ENCODE peak calls at places on chromosomes 1 and 21, in nine cellular contexts. W is lower lobe of right lung, N is left ventricle myocardium inferior, X is endothelial cell, R is MCF 10A, P is GM10248, Z is heart right ventricle, F is thyroid gland, Y is WTC11. E is an unnamed sample.

GRCh38 chr1:203127672-203128611 is at the start of gene ADORA1:
- DNase-seq in W (peak), N (peak), X (peak), R (peak), P (no peak), Z (peak), F (peak), Y (peak), E (peak)

GRCh38 chr1:162470216-162470615 is 27.4 kb upstream of the UHMK1 start:
- DNase-seq in W (no peak), N (no peak), X (no peak), R (no peak), P (no peak), Z (no peak), F (no peak), Y (no peak), E (no peak)

GRCh38 chr21:25373126-25374082 is 233.9 kb downstream of the MRPL39 start:
- DNase-seq in W (no peak), N (no peak), X (no peak), R (no peak), P (no peak), Z (no peak), F (no peak), Y (peak), E (no peak)

GRCh38 chr1:149917590-149918144 is at the start of gene SV2A:
- DNase-seq in W (no peak), N (no peak), X (peak), R (no peak), P (peak), Z (peak), F (peak), Y (peak), E (peak)

GRCh38 chr1:108644984-108645383 is 15.9 kb downstream of the HENMT1 start:
- DNase-seq in W (peak), N (no peak), X (no peak), R (no peak), P (no peak), Z (no peak), F (peak), Y (no peak), E (no peak)

GRCh38 chr1:76503100-76503499 is 364.2 kb upstream of the ST6GALNAC5 start:
- DNase-seq in W (no peak), N (no peak), X (no peak), R (no peak), P (no peak), Z (no peak), F (no peak), Y (peak), E (no peak)

GRCh38 chr1:232634086-232634485 is 4.2 kb upstream of the SIPA1L2 start:
- DNase-seq in W (peak), N (peak), X (no peak), R (no peak), P (no peak), Z (no peak), F (peak), Y (no peak), E (no peak)

GRCh38 chr1:33372162-33372561 is 51.3 kb upstream of the A3GALT2 start:
- DNase-seq in W (no peak), N (no peak), X (no peak), R (no peak), P (no peak), Z (no peak), F (no peak), Y (no peak), E (no peak)

GRCh38 chr1:43366179-43366578 is 1.6 kb downstream of the ELOVL1 start:
- DNase-seq in W (peak), N (peak), X (peak), R (peak), P (no peak), Z (no peak), F (peak), Y (peak), E (no peak)

GRCh38 chr1:57447551-57447950 is 23.7 kb upstream of the DAB1 start:
- DNase-seq in W (no peak), N (no peak), X (no peak), R (no peak), P (no peak), Z (no peak), F (no peak), Y (no peak), E (no peak)

GRCh38 chr21:35034203-35034926 is 14.7 kb downstream of the RUNX1 start:
- DNase-seq in W (no peak), N (no peak), X (no peak), R (no peak), P (no peak), Z (no peak), F (no peak), Y (no peak), E (no peak)

GRCh38 chr1:66090863-66091457 is 298.3 kb downstream of the PDE4B start:
- DNase-seq in W (no peak), N (no peak), X (no peak), R (no peak), P (no peak), Z (no peak), F (no peak), Y (no peak), E (no peak)

GRCh38 chr1:156589546-156589945 is 2.0 kb upstream of the NAXE start:
- DNase-seq in W (no peak), N (no peak), X (no peak), R (no peak), P (no peak), Z (no peak), F (no peak), Y (no peak), E (no peak)

GRCh38 chr1:2585318-2586092 is 1.1 kb upstream of the PRXL2B start:
- DNase-seq in W (peak), N (peak), X (peak), R (peak), P (peak), Z (peak), F (peak), Y (no peak), E (peak)

GRCh38 chr1:36962991-36963390 is 71.3 kb downstream of the GRIK3 start:
- DNase-seq in W (no peak), N (no peak), X (no peak), R (no peak), P (no peak), Z (no peak), F (peak), Y (no peak), E (no peak)

GRCh38 chr1:108199231-108199657 is 899 bp downstream of the SLC25A24 start:
- DNase-seq in W (no peak), N (no peak), X (peak), R (peak), P (no peak), Z (no peak), F (no peak), Y (no peak), E (no peak)

GRCh38 chr1:225070972-225071371 is 141.5 kb downstream of the DNAH14 start:
- DNase-seq in W (no peak), N (no peak), X (no peak), R (no peak), P (no peak), Z (no peak), F (no peak), Y (no peak), E (no peak)

GRCh38 chr1:237018896-237019295 is 14.7 kb upstream of the MT1HL1 start:
- DNase-seq in W (no peak), N (no peak), X (no peak), R (no peak), P (no peak), Z (no peak), F (no peak), Y (no peak), E (no peak)

GRCh38 chr1:228344631-228345072 is 62.0 kb downstream of the TRIM11 start:
- DNase-seq in W (peak), N (peak), X (no peak), R (peak), P (no peak), Z (peak), F (peak), Y (no peak), E (peak)

GRCh38 chr1:161209790-161210409 is 5.2 kb upstream of the FCER1G start:
- DNase-seq in W (peak), N (peak), X (peak), R (peak), P (peak), Z (peak), F (peak), Y (peak), E (peak)

GRCh38 chr1:198206292-198206691 is 49.5 kb downstream of the NEK7 start:
- DNase-seq in W (no peak), N (no peak), X (no peak), R (no peak), P (no peak), Z (no peak), F (no peak), Y (no peak), E (no peak)
- TF ChIP-seq CTCF in W (no peak), N (peak), X (no peak), R (peak), P (no peak), Z (peak), F (no peak), Y (no peak), E (no peak)

GRCh38 chr1:6987940-6988339 is 202.7 kb downstream of the CAMTA1 start:
- DNase-seq in W (no peak), N (no peak), X (no peak), R (no peak), P (no peak), Z (no peak), F (no peak), Y (no peak), E (no peak)
- TF ChIP-seq CTCF in W (no peak), N (no peak), X (peak), R (no peak), P (no peak), Z (no peak), F (no peak), Y (no peak), E (peak)

DNA sequence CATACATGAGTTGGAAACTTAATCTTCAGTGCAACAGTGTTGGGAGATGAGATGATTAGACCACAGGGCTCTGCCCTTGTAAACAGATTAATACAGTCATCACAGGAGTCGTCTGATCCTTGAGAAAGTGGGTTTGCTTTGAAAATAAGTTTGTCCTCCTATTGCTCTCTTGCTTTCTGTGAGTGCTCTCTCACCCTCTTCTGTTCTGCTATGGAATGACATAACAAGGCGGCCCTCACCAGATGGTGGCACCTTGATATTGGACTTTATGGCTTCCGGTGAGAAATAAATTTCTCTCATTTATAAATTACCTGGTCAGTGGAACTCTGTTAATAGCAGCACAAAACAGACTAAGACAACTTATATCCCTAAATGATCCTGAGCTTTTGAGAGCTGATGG is 353.6 kb downstream of the BRINP3 start:
- DNase-seq in W (no peak), N (no peak), X (no peak), R (no peak), P (no peak), Z (no peak), F (no peak), Y (no peak), E (no peak)
- TF ChIP-seq CTCF in W (no peak), N (no peak), X (no peak), R (no peak), P (no peak), Z (no peak), F (no peak), Y (no peak), E (no peak)

GRCh38 chr1:15063346-15063745 is 90.2 kb upstream of the TMEM51 start:
- DNase-seq in W (no peak), N (no peak), X (no peak), R (no peak), P (no peak), Z (no peak), F (no peak), Y (no peak), E (no peak)

GRCh38 chr1:15064217-15064929 is 89.2 kb upstream of the TMEM51 start:
- DNase-seq in W (no peak), N (no peak), X (no peak), R (peak), P (no peak), Z (no peak), F (no peak), Y (no peak), E (no peak)

GRCh38 chr1:15063783-15064182 is 89.8 kb upstream of the TMEM51 start:
- DNase-seq in W (no peak), N (no peak), X (no peak), R (no peak), P (no peak), Z (no peak), F (no peak), Y (no peak), E (no peak)

GRCh38 chr1:15060104-15060503 is 93.4 kb upstream of the TMEM51 start:
- DNase-seq in W (no peak), N (no peak), X (no peak), R (no peak), P (no peak), Z (no peak), F (no peak), Y (no peak), E (no peak)

DNA sequence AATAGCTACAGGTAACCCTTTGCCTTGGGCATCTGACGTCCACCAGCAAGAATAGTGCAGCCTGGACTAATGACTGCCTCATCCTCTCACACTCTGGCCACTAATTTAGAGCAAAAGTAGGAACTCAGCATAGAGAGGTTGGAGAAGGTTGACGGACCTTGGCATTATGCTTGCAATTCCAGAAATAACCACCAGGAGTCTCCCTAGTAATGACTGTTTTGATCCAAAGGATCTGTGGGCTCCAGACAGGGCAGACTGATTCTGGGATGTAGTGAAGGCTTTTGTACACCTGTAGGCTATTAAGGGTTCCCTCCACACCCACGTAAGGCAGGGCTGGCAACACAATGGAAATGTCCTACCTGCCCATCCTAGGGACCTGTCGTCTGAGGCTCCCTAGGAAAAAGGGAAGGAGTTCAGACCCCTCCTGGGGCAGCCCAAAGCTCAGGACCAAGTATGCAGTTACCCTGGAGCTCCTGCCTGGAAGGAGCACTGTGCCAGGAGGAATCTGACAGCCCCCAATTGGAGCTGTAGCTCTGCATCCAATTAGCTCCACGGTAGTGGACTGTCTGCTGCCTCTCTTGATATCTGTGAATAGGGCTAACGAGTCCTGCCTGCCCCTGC is 91.0 kb upstream of the TMEM51 start:
- DNase-seq in W (no peak), N (no peak), X (peak), R (peak), P (no peak), Z (no peak), F (no peak), Y (no peak), E (no peak)
- TF ChIP-seq CTCF in W (peak), N (peak), X (peak), R (peak), P (no peak), Z (peak), F (no peak), Y (peak), E (peak)

DNA sequence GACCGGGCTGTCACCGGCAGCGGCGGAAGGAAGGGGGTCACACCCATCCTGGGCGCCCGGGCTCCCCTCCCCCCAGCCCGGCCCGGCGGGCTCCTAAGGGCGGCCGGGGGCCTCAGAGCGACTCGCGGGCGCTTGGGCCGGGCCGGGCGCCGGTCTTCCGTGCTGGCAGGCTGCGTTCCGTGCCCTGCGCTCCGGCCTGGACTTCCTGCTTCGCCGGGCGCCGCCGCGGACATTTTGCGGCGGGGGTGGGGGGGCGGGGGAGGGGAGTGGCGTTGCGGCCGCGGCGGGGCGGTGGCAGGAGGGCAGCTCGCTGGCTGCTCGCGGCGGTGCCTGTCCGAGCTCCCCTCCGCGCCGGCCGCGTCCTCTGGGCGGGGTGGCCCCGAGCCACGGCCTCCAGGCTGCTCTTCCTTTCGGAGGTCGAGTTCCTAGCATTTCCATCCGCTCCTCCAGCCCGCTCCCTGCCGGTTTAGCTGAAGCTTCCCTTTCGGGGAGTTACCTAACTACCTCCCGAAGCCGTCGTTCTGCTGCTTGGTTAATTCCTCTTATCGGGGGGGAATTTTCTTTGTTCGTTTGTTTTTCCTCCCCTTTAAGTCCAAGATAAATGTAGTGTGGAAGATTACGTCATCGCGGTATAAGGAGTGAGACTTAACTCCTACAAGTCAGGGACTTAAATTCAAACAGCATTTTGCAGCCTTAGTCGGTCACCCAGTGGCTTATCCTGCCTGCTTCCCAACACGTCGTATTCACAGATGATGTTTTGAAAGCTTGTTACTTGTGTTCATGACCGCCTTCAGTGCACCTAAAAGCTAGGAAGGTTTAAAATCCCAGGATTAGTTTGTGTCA is 730 bp downstream of the CDC42 start:
- DNase-seq in W (peak), N (peak), X (peak), R (peak), P (peak), Z (peak), F (peak), Y (peak), E (peak)
- TF ChIP-seq CTCF in W (no peak), N (peak), X (no peak), R (no peak), P (no peak), Z (peak), F (no peak), Y (no peak), E (no peak)

GRCh38 chr1:152479792-152480595 is 30.6 kb upstream of the LCE5A start:
- DNase-seq in W (peak), N (peak), X (no peak), R (peak), P (peak), Z (peak), F (peak), Y (peak), E (peak)
- TF ChIP-seq CTCF in W (peak), N (peak), X (no peak), R (peak), P (peak), Z (peak), F (no peak), Y (no peak), E (no peak)

GRCh38 chr1:155273134-155273982 is at the start of gene CLK2:
- DNase-seq in W (peak), N (peak), X (peak), R (peak), P (peak), Z (peak), F (peak), Y (peak), E (peak)
- TF ChIP-seq CTCF in W (no peak), N (no peak), X (no peak), R (no peak), P (no peak), Z (no peak), F (no peak), Y (no peak), E (no peak)

E was measured in glutamatergic neuron.